ENCODE peak calls at places on chromosomes 5 and 9, in six cellular contexts. A is psoas muscle, V is H9, G is thyroid gland, F is tibial artery, E is trophoblast cell. O is an unnamed sample. For H3K27me3, the result is how much of the 10 kb centered on the place peaks cover.

GRCh38 chr5:66223637-66224036 is 79.5 kb downstream of the SREK1 start:
- DNase-seq in G (peak), E (peak), F (no peak), A (no peak), V (no peak), O (no peak)

GRCh38 chr9:110351009-110351467 is 13.4 kb upstream of the TXNDC8 start:
- DNase-seq in A (no peak), E (peak), V (no peak), G (no peak), F (no peak), O (no peak)

GRCh38 chr5:93585753-93586385 is 2.8 kb downstream of the NR2F1 start:
- DNase-seq in A (no peak), V (no peak), F (no peak), E (no peak), G (no peak), O (no peak)

GRCh38 chr5:1930880-1931589 is 48.3 kb upstream of the IRX4 start:
- DNase-seq in V (peak), F (no peak), E (no peak), A (peak), G (peak), O (peak)

GRCh38 chr5:153792305-153792704 is 246.4 kb downstream of the FAM114A2 start:
- DNase-seq in F (no peak), E (no peak), V (no peak), G (no peak), A (no peak), O (no peak)

GRCh38 chr5:175521313-175521833 is 43.0 kb downstream of the SFXN1 start:
- DNase-seq in F (no peak), V (no peak), E (no peak), G (no peak), A (no peak), O (no peak)

GRCh38 chr5:10902145-10902544 is 141.1 kb upstream of the DAP start:
- DNase-seq in A (no peak), E (no peak), F (no peak), V (no peak), G (no peak), O (no peak)

GRCh38 chr5:82334856-82335255 is 56.7 kb upstream of the RPS23 start:
- DNase-seq in G (no peak), V (no peak), E (no peak), A (no peak), F (no peak), O (no peak)

GRCh38 chr5:107580902-107581823 is 89.6 kb downstream of the EFNA5 start:
- DNase-seq in E (no peak), V (no peak), A (no peak), F (peak), G (no peak), O (no peak)

GRCh38 chr9:132031869-132032583 is 47.6 kb downstream of the MED27 start:
- DNase-seq in E (no peak), G (no peak), F (no peak), A (no peak), V (no peak), O (no peak)

GRCh38 chr5:172178301-172179031 is 9.6 kb downstream of the STK10 start:
- DNase-seq in G (no peak), E (peak), F (no peak), A (no peak), V (no peak), O (no peak)

GRCh38 chr5:154673506-154673905 is 81.7 kb upstream of the LARP1 start:
- DNase-seq in F (no peak), A (no peak), G (no peak), E (no peak), V (no peak), O (no peak)

GRCh38 chr9:70073193-70073592 is 29.5 kb downstream of the MAMDC2 start:
- DNase-seq in F (no peak), G (no peak), V (no peak), E (no peak), A (no peak), O (no peak)

GRCh38 chr9:37037744-37038640 is 3.9 kb upstream of the PAX5 start:
- DNase-seq in F (no peak), V (peak), A (peak), E (no peak), G (no peak), O (no peak)

GRCh38 chr5:154858972-154859950 is 834 bp downstream of the CNOT8 start:
- DNase-seq in E (no peak), A (no peak), V (no peak), F (no peak), G (no peak), O (no peak)

GRCh38 chr5:129094924-129095797 is 612 bp downstream of the ISOC1 start:
- DNase-seq in A (peak), G (peak), F (peak), V (no peak), E (peak), O (peak)

GRCh38 chr9:137219757-137220316 is 2.2 kb downstream of the RNF208 start:
- DNase-seq in V (no peak), A (no peak), G (no peak), E (no peak), F (no peak), O (no peak)

GRCh38 chr5:72063219-72063819 is 44.0 kb upstream of the MAP1B start:
- DNase-seq in V (peak), E (no peak), F (no peak), A (no peak), G (peak), O (no peak)

GRCh38 chr5:80987078-80987766 is 27.1 kb downstream of the RASGRF2 start:
- DNase-seq in G (peak), E (no peak), A (no peak), V (no peak), F (no peak), O (no peak)

GRCh38 chr9:94213513-94214124 is 45.5 kb upstream of the ZNF169 start:
- DNase-seq in V (peak), G (peak), E (peak), A (peak), F (peak), O (peak)

GRCh38 chr5:120682851-120683250 is 218.8 kb downstream of the PRR16 start:
- DNase-seq in V (no peak), E (no peak), F (no peak), G (no peak), A (no peak), O (no peak)

GRCh38 chr5:83509535-83509934 is 38.0 kb downstream of the VCAN start:
- DNase-seq in F (no peak), V (no peak), A (no peak), G (peak), E (peak), O (no peak)

GRCh38 chr9:117643288-117643654 is 60.9 kb upstream of the TLR4 start:
- DNase-seq in A (no peak), E (no peak), G (no peak), F (no peak), V (no peak), O (no peak)

GRCh38 chr5:6704361-6704851 is 8.8 kb upstream of the TENT4A start:
- DNase-seq in G (peak), A (peak), E (no peak), F (no peak), V (no peak), O (peak)

GRCh38 chr5:16461026-16461425 is 4.6 kb downstream of the ZNF622 start:
- DNase-seq in E (no peak), V (no peak), G (no peak), F (no peak), A (no peak), O (no peak)

GRCh38 chr5:27325513-27325912 is 287.1 kb upstream of the CDH9 start:
- DNase-seq in A (no peak), G (no peak), E (no peak), F (no peak), V (no peak), O (no peak)

GRCh38 chr5:175059687-175060194 is 335.4 kb downstream of the MSX2 start:
- DNase-seq in V (peak), G (no peak), E (no peak), A (peak), F (peak), O (peak)

GRCh38 chr5:145697251-145698016 is 137.7 kb downstream of the PRELID2 start:
- DNase-seq in G (no peak), V (peak), F (no peak), E (peak), A (no peak), O (no peak)

GRCh38 chr5:166562246-166562645 is 1729.2 kb upstream of the WWC1 start:
- DNase-seq in F (no peak), E (no peak), G (no peak), V (no peak), A (no peak), O (no peak)

GRCh38 chr9:71767421-71768321 is 642 bp downstream of the CEMIP2 start:
- DNase-seq in V (no peak), G (peak), E (no peak), A (peak), F (no peak), O (peak)

GRCh38 chr5:170638454-170639220 is 134.8 kb downstream of the KCNIP1 start:
- DNase-seq in V (peak), E (peak), G (peak), A (peak), F (peak), O (peak)
- H3K27me3 ChIP-seq in V (under half), E (under half), G (under half), A (under half), F (under half), O (under half)

DNA sequence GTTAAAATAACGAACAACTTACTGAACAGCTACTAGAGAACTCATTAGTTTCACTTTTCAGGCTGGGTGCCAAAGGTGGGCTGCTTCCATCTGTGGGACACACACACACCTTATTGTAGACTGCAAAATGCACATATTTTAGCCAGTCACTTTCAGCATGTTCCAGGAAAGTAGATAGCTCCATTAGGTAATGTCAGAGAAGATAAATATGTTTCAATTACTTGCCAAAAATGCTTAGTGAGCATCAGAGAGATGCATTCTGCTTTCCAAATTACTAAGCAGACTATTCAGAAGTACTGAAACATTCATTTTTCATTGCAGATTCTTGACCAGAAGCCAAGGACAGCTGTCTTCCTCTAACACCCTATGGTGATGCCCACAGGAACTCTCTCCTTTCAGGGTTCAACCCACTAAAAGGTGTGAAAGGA is 56.2 kb upstream of the APC start:
- DNase-seq in V (no peak), G (no peak), A (no peak), E (no peak), F (no peak), O (no peak)
- H3K27ac ChIP-seq in V (no peak), G (no peak), A (no peak), E (no peak), F (no peak), O (no peak)

GRCh38 chr9:68698943-68699509 is 6.0 kb upstream of the PIP5K1B start:
- DNase-seq in V (no peak), E (no peak), G (no peak), F (no peak), A (no peak), O (no peak)
- H3K27me3 ChIP-seq in V (under half), E (under half), G (under half), F (under half), A (under half), O (under half)

GRCh38 chr9:77838986-77839385 is 190.9 kb upstream of the GNA14 start:
- DNase-seq in E (no peak), F (no peak), G (no peak), V (no peak), A (no peak), O (no peak)
- H3K27ac ChIP-seq in E (no peak), F (no peak), G (no peak), V (no peak), A (no peak), O (no peak)

GRCh38 chr9:126158591-126159519 is 167.8 kb upstream of the MVB12B start:
- DNase-seq in F (no peak), A (no peak), V (peak), G (no peak), E (no peak), O (no peak)
- H3K27me3 ChIP-seq in F (half or more), A (under half), V (under half), G (under half), E (under half), O (under half)

GRCh38 chr5:149410071-149410470 is 31.0 kb upstream of the IL17B start:
- DNase-seq in A (no peak), G (no peak), F (no peak), V (no peak), E (no peak), O (no peak)

GRCh38 chr5:149411738-149412519 is 32.8 kb upstream of the IL17B start:
- DNase-seq in F (no peak), V (no peak), G (no peak), A (no peak), E (no peak), O (no peak)

GRCh38 chr5:149409268-149409948 is 30.3 kb upstream of the IL17B start:
- DNase-seq in A (no peak), G (no peak), E (no peak), V (peak), F (no peak), O (no peak)

GRCh38 chr5:149412783-149413476 is 33.8 kb upstream of the IL17B start:
- DNase-seq in E (no peak), F (peak), G (no peak), V (no peak), A (no peak), O (no peak)

GRCh38 chr5:149410721-149411432 is 31.8 kb upstream of the IL17B start:
- DNase-seq in G (no peak), F (no peak), A (no peak), V (no peak), E (no peak), O (no peak)
- H3K27ac ChIP-seq in G (no peak), F (peak), A (peak), V (no peak), E (no peak), O (peak)

GRCh38 chr9:97852399-97853055 is 499 bp upstream of the FOXE1 start:
- DNase-seq in G (no peak), V (peak), E (no peak), A (no peak), F (no peak), O (no peak)
- H3K27me3 ChIP-seq in G (under half), V (half or more), E (half or more), A (under half), F (half or more), O (half or more)

DNA sequence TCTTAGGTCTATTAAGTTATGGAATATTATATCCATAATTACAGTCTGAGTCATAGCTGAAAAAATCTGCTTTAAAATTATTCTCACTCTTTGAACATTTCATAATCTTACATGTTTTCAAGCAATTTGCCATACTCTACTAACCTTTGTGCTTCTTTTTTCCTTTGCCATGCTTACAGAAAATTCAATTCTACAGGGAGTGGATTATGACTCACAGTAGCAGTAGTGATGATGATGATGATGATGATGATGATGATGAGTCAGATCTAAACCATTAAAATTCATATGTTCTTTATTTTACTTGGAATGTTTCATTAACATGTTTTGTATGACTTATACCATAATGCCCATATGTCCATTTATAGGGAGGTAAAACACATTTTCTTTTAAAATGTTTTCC is 207.1 kb downstream of the VPS13A start:
- DNase-seq in E (no peak), A (no peak), G (no peak), F (no peak), V (no peak), O (no peak)
- H3K27ac ChIP-seq in E (no peak), A (no peak), G (no peak), F (no peak), V (no peak), O (no peak)

GRCh38 chr9:136171801-136172411 is 33.0 kb downstream of the LHX3 start:
- DNase-seq in G (no peak), V (no peak), F (no peak), E (no peak), A (no peak), O (no peak)

GRCh38 chr9:136171009-136171800 is 33.7 kb downstream of the LHX3 start:
- DNase-seq in F (no peak), A (no peak), V (peak), E (no peak), G (no peak), O (no peak)

GRCh38 chr9:136169495-136169894 is 35.4 kb downstream of the LHX3 start:
- DNase-seq in A (no peak), V (no peak), G (no peak), E (no peak), F (no peak), O (no peak)

GRCh38 chr9:136172412-136173079 is 32.4 kb downstream of the LHX3 start:
- DNase-seq in A (no peak), E (no peak), V (peak), G (no peak), F (no peak), O (no peak)

DNA sequence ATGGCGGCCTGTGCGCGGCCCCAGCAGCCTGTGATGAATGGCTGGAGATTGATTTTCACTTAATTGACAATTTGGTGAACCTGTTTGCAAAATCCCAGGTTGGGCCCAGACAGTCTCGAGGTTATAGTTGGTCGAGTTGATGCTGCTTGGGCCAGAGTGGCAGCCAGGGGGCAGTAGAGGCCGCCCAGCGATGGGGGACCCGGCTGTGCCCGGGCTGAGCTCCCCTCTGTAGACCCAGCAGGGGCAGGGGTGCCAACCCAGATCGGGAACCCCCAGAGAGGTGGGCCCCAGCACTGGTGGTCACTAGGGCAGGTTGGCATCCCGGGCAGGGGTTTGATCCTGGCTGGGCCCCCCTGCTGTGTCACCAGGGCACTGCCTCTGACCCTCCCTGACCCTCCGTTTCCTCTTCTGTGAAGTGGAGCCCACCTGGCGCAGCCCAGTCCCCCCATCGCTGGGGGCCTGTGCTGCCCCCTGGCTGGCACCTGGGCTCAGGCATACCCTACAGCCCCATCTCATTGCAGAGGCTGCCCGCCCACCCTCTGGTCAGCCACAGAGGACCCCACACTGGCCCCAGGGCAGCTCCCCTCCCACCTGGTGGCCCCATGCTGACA is 34.5 kb downstream of the LHX3 start:
- DNase-seq in V (peak), F (no peak), A (no peak), G (peak), E (no peak), O (no peak)
- H3K27me3 ChIP-seq in V (under half), F (half or more), A (under half), G (under half), E (under half), O (half or more)

DNA sequence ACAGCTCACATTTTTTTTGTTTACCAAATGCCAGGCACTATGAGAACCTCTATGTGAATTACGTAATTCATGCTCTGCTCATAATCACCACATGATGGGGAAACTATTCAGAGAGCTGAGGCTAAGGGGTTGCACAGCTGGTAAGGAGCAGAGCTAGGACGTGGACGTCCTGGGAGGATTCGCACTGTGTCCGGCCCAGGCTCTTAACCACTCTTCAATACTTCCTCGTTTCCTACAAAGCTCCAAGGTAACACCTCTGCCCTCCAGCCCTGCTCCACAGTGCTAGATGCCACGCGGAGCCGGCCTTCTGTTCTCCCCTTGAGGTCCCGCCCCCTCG is 8.7 kb downstream of the PHF19 start:
- DNase-seq in V (no peak), A (no peak), E (no peak), F (no peak), G (no peak), O (no peak)
- H3K27ac ChIP-seq in V (no peak), A (peak), E (no peak), F (peak), G (no peak), O (peak)

O was measured in left ventricle myocardium inferior.